ENCODE peak calls at places on chromosomes 1 and 21, in four cellular contexts. M is A549, J is GM12878, Z is K562. N is an unnamed sample.

GRCh38 chr1:62424412-62424811 is 12.4 kb upstream of the USP1 start:
- DNase-seq in Z (no peak), M (no peak), J (no peak), N (peak; percentile 76)

GRCh38 chr1:201760516-201760915 is 68.4 kb upstream of the IPO9 start:
- DNase-seq in M (no peak), J (no peak), Z (no peak), N (no peak)

GRCh38 chr21:14530574-14530973 is 15.5 kb downstream of the SAMSN1 start:
- DNase-seq in M (no peak), Z (no peak), J (no peak), N (no peak)

GRCh38 chr1:118185083-118185899 is at the start of gene SPAG17:
- DNase-seq in M (peak; percentile 4), Z (peak; percentile 76), J (no peak), N (no peak)

GRCh38 chr1:18693256-18694098 is 62.8 kb downstream of the PAX7 start:
- DNase-seq in Z (peak; percentile 37), M (no peak), J (no peak), N (no peak)

GRCh38 chr1:219541946-219542345 is 71.0 kb downstream of the ZC3H11B start:
- DNase-seq in Z (no peak), M (no peak), J (no peak), N (no peak)

GRCh38 chr1:104706631-104707147 is 957.0 kb downstream of the AMY1C start:
- DNase-seq in J (peak; percentile 9), M (peak; percentile 2), Z (no peak), N (peak; percentile 37)

GRCh38 chr1:154295408-154296235 is 23.2 kb downstream of the HAX1 start:
- DNase-seq in Z (peak; percentile 50), M (no peak), J (no peak), N (no peak)

GRCh38 chr1:168135116-168135981 is 1.4 kb downstream of the GPR161 start:
- DNase-seq in Z (no peak), M (no peak), J (no peak), N (no peak)

GRCh38 chr1:26828352-26829093 is 2.0 kb downstream of the ZDHHC18 start:
- DNase-seq in Z (peak; percentile 23), J (no peak), M (no peak), N (no peak)

GRCh38 chr1:66207484-66207883 is 326.5 kb upstream of the SGIP1 start:
- DNase-seq in M (peak; percentile 35), J (no peak), Z (no peak), N (no peak)

GRCh38 chr1:58896211-58897183 is 112.7 kb upstream of the JUN start:
- DNase-seq in J (no peak), M (no peak), Z (peak; percentile 83), N (no peak)

GRCh38 chr1:97943354-97943753 is 22.5 kb upstream of the DPYD start:
- DNase-seq in J (no peak), Z (no peak), M (no peak), N (no peak)

GRCh38 chr1:154810571-154810970 is 59.5 kb downstream of the KCNN3 start:
- DNase-seq in M (no peak), J (no peak), Z (no peak), N (no peak)

GRCh38 chr1:51240096-51240495 is 4.0 kb downstream of the RNF11 start:
- DNase-seq in J (no peak), M (no peak), Z (no peak), N (no peak)

GRCh38 chr1:56688522-56689026 is 43.5 kb downstream of the PRKAA2 start:
- DNase-seq in Z (no peak), J (peak; percentile 1), M (peak; percentile 73), N (peak; percentile 96)

GRCh38 chr1:94481473-94481933 is 60.1 kb downstream of the F3 start:
- DNase-seq in J (peak; percentile 9), M (peak; percentile 37), Z (peak; percentile 52), N (peak; percentile 62)

GRCh38 chr21:25961042-25961441 is 209.5 kb downstream of the APP start:
- DNase-seq in M (no peak), Z (no peak), J (no peak), N (no peak)

GRCh38 chr1:246705368-246705767 is 18.8 kb upstream of the SCCPDH start:
- DNase-seq in M (no peak), Z (no peak), J (no peak), N (no peak)
- TF ChIP-seq BHLHE40 in M (no peak), Z (no peak), J (no peak), N (no peak)

GRCh38 chr1:30321216-30321910 is 402.0 kb downstream of the MATN1 start:
- DNase-seq in J (no peak), M (no peak), Z (no peak), N (no peak)

GRCh38 chr1:30318864-30319718 is 404.3 kb downstream of the MATN1 start:
- DNase-seq in M (no peak), J (no peak), Z (no peak), N (no peak)

GRCh38 chr1:30321996-30322858 is 401.2 kb downstream of the MATN1 start:
- DNase-seq in Z (no peak), J (no peak), M (no peak), N (no peak)

GRCh38 chr1:30319765-30320580 is 403.4 kb downstream of the MATN1 start:
- DNase-seq in M (no peak), J (no peak), Z (no peak), N (no peak)

DNA sequence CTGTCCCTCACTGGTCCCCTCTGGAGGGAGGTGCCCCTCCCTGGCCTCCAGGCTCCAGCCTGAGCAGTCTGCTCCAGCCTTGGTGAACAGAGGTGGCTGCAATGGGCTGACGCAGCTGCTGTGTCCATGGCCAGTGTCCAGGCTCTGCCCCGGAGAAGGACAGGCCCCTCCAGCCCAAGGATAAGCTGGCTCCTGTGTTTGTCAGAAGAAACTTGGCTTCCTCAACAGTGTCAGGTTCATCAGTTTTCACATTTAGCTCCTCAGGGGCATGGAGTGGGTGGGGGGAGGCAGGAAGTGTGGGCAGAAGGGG is 402.8 kb downstream of the MATN1 start:
- DNase-seq in J (no peak), Z (no peak), M (no peak), N (no peak)
- TF ChIP-seq CHD2 in J (no peak), Z (no peak), M (no peak), N (no peak)

GRCh38 chr1:147726161-147726560 is 34.2 kb downstream of the GJA5 start:
- DNase-seq in Z (no peak), J (no peak), M (no peak), N (no peak)

GRCh38 chr1:147725685-147726084 is 34.7 kb downstream of the GJA5 start:
- DNase-seq in M (no peak), J (no peak), Z (no peak), N (no peak)

GRCh38 chr1:147722114-147722513 is 38.3 kb downstream of the GJA5 start:
- DNase-seq in J (no peak), Z (peak; percentile 23), M (no peak), N (no peak)

GRCh38 chr1:147721711-147722110 is 38.7 kb downstream of the GJA5 start:
- DNase-seq in J (no peak), M (no peak), Z (no peak), N (no peak)

GRCh38 chr1:147723691-147724323 is 36.6 kb downstream of the GJA5 start:
- DNase-seq in Z (no peak), J (no peak), M (peak; percentile 13), N (peak; percentile 51)
- TF ChIP-seq BHLHE40 in Z (no peak), J (no peak), M (no peak), N (no peak)

DNA sequence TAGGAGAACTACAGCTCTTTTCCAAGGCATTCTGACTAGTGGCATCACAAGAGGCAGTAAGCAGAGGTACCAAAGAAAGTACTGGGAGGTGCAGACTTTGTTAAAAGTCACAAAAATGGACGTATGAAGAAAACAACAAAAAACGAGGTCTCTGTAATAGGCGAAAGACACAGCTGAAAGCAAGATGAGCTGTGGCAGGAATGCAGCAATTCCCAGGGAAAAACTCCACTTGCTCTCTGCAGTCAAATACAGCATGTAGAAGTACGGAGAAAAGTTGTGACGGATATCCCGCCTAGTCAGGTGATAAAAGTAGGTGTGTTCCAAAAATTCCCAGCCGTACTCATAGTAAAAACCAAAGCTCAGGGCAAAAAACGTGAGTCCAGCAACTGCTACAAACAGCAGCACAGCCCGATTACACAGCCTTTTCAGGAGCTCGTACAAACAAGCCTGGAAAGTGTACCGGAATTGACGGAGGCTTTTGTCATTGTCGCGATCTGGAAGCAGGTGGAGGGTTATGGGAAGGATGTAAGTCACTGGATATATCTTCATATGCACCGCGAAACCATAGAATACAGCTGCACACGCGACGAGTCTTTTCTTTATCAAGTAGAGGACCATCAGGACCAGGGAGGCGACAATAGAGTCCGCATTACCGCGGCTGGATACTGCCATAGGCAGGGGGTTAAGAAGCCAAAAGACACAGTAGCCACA is 978 bp downstream of the PIGM start:
- DNase-seq in Z (no peak), J (no peak), M (peak; percentile 34), N (no peak)
- TF ChIP-seq CHD2 in Z (no peak), J (no peak), M (no peak), N (no peak)

DNA sequence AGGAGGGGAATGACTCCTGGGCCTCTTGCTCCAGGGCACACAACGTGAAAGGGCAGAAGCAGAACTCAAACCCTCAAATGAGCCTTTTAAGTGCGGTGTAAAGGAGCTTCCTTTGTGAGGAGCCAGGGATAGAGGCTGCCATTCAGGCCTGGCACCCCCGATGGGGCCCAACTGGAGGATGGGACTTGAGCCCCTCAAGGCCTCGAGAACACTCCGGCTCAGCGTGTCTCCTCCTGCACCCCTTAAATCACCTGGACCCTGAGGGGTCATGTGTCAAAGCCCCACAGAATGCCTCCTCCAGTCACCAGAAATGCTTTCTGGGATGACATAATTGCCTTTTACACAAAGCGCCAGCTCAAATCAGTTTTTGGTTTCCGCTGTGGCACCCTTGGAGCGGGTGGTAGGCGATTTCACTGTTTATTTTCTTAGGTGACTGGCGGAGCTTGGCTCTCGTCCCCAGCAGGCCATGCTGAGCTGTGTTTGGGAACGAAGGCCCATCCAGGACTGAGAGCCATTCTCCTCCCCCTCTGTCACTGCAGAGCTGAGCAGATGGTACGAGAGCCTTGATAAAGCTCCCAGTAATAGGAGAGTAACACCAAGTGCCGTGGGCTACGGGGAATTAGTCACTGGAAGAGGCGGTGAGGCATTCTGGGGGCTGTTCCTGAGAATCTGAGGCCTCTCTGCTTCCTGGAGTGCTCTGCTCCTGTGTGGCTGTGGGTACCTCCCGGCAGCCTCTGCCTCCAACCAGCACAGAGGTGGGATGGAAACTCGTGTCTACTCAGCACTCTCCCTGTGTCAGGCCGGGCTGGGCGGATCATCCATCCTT is 163.0 kb downstream of the GRIK3 start:
- DNase-seq in J (no peak), Z (no peak), M (no peak), N (no peak)
- TF ChIP-seq BHLHE40 in J (no peak), Z (no peak), M (no peak), N (no peak)

GRCh38 chr1:233241782-233242181 is 53.7 kb downstream of the PCNX2 start:
- DNase-seq in M (no peak), Z (no peak), J (no peak), N (no peak)
- TF ChIP-seq CHD2 in M (no peak), Z (no peak), J (no peak), N (no peak)

N was measured in HepG2.